ENCODE peak calls at places on chromosomes 4 and X, in four cellular contexts. A, Y, K and U are unnamed samples.

GRCh38 chr4:110787109-110787508 is 164.2 kb upstream of the PITX2 start:
- DNase-seq in A (no peak), K (no peak), Y (no peak), U (no peak)

GRCh38 chr4:7673111-7673510 is 238.4 kb upstream of the PSAPL1 start:
- DNase-seq in A (no peak), K (peak; percentile 34), Y (no peak), U (peak; percentile 13)

GRCh38 chr4:33334416-33334815 is 2614.2 kb downstream of the PCDH7 start:
- DNase-seq in Y (no peak), K (peak; percentile 8), A (no peak), U (no peak)

GRCh38 chr4:55077577-55077976 is 47.8 kb downstream of the KDR start:
- DNase-seq in K (no peak), Y (no peak), A (no peak), U (no peak)

GRCh38 chr4:163693776-163694175 is 199.3 kb downstream of the TMA16 start:
- DNase-seq in A (no peak), Y (no peak), K (no peak), U (no peak)

GRCh38 chr4:125666635-125667034 is 351.9 kb downstream of the FAT4 start:
- DNase-seq in K (no peak), Y (no peak), A (no peak), U (no peak)

GRCh38 chr4:79249879-79250503 is 75.9 kb downstream of the NAA11 start:
- DNase-seq in Y (no peak), A (no peak), K (no peak), U (no peak)

GRCh38 chr4:1508161-1509160 is 102.2 kb upstream of the NKX1-1 start:
- DNase-seq in A (no peak), Y (no peak), K (no peak), U (no peak)

GRCh38 chrX:78708171-78708570 is 39.3 kb upstream of the LPAR4 start:
- DNase-seq in K (peak; percentile 53), Y (peak; percentile 48), A (no peak), U (peak; percentile 48)
- TF ChIP-seq CTCF in K (peak; percentile 67), Y (peak; percentile 50), A (no peak), U (peak; percentile 60)

DNA sequence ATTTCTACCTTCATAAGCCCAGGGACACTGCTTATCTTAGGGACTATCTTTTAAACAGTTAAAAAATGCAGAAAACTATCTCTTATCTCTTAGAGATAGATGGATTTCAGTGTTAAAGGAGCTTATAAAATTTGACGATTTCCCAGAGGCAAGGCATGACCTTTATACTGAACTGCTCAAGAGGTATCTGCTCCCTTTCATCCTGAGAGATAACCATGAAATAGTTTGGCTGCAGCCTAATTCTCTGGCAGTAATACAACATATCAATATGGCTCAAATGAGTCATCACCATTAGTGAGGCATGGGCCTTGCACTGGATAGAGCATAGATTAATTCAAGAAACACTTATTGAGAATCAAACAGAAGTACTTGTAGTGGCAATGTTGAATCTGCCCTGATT is 348.2 kb upstream of the GRIA3 start:
- DNase-seq in A (no peak), Y (no peak), K (no peak), U (no peak)
- H3K4me3 ChIP-seq in A (no peak overlapping the region), Y (no peak overlapping the region), K (no peak overlapping the region), U (no peak overlapping the region)

DNA sequence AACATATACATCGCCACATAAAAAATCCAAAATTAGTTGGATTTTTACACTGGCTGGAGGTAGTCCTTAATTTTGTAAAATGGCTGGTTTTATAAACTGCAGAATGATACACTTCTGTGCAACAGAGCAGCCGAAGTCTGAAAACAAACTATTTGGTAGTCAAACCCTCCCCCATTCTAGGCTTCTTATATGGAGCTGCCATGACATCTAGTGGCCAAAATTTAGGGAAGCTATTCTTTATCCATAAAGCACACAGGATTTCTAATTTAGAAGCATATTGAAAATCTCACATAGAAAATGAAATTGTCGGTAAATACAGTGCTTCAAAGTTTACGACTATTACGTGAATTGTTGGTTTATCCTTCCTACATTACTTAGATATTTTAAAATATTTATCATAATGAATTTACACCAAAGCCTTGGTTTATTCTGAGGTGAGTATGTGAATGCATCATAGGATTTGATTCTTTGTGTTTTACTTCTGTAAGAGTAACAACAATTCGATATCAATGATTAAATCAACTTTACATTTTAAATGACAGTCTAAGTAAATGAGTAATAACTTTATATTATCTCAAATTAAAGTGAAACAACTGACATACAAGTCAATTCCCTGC is 113.4 kb upstream of the FAM241A start:
- DNase-seq in K (peak; percentile 75), Y (peak; percentile 76), A (peak; percentile 48), U (peak; percentile 69)
- TF ChIP-seq CTCF in K (peak; percentile 84), Y (peak; percentile 92), A (peak; percentile 59), U (peak; percentile 86)

GRCh38 chr4:68864438-68865177 is 48.8 kb downstream of the UGT2B10 start:
- DNase-seq in K (no peak), A (no peak), Y (no peak), U (no peak)
- H3K4me3 ChIP-seq in K (no peak overlapping the region), A (no peak overlapping the region), Y (no peak overlapping the region), U (no peak overlapping the region)

GRCh38 chrX:124023838-124024238 is 62.3 kb downstream of the STAG2 start:
- DNase-seq in A (no peak), Y (no peak), K (peak; percentile 8), U (peak; percentile 30)

GRCh38 chrX:124015721-124016120 is 54.2 kb downstream of the STAG2 start:
- DNase-seq in K (no peak), Y (no peak), A (no peak), U (no peak)

DNA sequence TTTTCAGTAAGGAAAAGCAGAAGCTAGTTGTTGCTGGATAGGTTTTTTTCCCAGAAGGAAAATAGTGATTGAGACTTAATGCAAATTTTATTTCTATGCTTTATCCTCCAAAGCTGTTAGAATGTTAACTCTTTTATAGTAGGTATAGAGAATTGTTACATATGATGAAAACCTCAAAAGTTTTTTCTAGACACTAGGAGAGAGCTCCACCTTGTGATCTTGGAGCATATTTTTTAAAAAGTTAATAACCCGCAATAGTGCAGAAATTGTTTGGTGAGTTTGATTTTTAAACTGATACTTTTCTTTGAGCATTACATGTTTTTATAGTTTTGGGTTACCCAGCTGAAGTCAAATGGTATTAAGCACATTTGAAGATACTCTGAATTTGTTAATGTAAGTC is 56.5 kb downstream of the STAG2 start:
- DNase-seq in A (no peak), Y (no peak), K (peak; percentile 9), U (no peak)
- TF ChIP-seq CTCF in A (no peak), Y (no peak), K (no peak), U (no peak)

GRCh38 chrX:47210661-47211425 is 7.6 kb upstream of the CDK16 start:
- DNase-seq in K (no peak), Y (no peak), A (no peak), U (no peak)

GRCh38 chrX:47215291-47215900 is 3.1 kb upstream of the CDK16 start:
- DNase-seq in Y (no peak), K (no peak), A (no peak), U (no peak)

GRCh38 chrX:47214435-47215077 is 3.9 kb upstream of the CDK16 start:
- DNase-seq in A (no peak), Y (no peak), K (no peak), U (no peak)

GRCh38 chrX:47209508-47210238 is 8.8 kb upstream of the CDK16 start:
- DNase-seq in A (no peak), Y (no peak), K (no peak), U (no peak)

GRCh38 chrX:47212381-47213293 is 5.8 kb upstream of the CDK16 start:
- DNase-seq in Y (no peak), A (no peak), K (no peak), U (no peak)
- H3K4me3 ChIP-seq in Y (no peak overlapping the region), A (no peak overlapping the region), K (no peak overlapping the region), U (no peak overlapping the region)

DNA sequence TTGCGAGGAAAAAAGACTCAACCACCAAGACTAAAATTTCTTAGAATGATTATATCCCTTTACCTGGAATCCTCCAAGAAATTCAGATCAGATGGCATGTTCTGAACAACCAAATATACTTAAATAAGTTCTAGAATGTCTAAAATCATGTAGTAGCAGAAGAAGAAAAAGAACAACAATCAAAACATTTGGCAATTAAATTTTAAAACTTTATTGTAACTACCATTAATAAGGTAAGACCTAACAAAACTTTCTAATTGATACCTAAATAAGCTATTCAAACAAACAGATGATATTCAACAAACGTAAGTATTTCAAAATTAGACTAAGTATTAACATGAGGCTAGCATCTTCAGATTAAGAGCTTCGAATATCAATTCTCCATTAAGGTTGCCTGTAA is 4.3 kb downstream of the THOC2 start:
- DNase-seq in Y (no peak), K (no peak), A (no peak), U (no peak)
- TF ChIP-seq CTCF in Y (no peak), K (no peak), A (no peak), U (no peak)